ENCODE peak calls at places on chromosomes 12 and 14, in five cellular contexts. W is neuronal stem cell; N is CD4-positive, alpha-beta memory T cell; Y is tibial nerve; E is ovary. A is an unnamed sample.

GRCh38 chr12:6927379-6927991 is at the start of gene ATN1:
- DNase-seq in W (peak; percentile 63), N (peak; percentile 56), Y (peak; percentile 78), E (peak; percentile 96), A (no peak)

GRCh38 chr12:64083285-64084210 is 138.5 kb downstream of the KICS2 start:
- DNase-seq in W (no peak), N (no peak), Y (peak; percentile 89), E (peak; percentile 90), A (no peak)

GRCh38 chr12:96408993-96409392 is 8.8 kb upstream of the CDK17 start:
- DNase-seq in W (no peak), N (no peak), Y (no peak), E (no peak), A (no peak)

GRCh38 chr12:122064034-122064777 is 14.3 kb upstream of the MLXIP start:
- DNase-seq in W (peak; percentile 65), N (no peak), Y (peak; percentile 53), E (peak; percentile 92), A (peak; percentile 87)

GRCh38 chr12:131833896-131834641 is 5.9 kb downstream of the MMP17 start:
- DNase-seq in W (no peak), N (no peak), Y (no peak), E (no peak), A (no peak)

GRCh38 chr14:55281316-55281839 is 10.2 kb downstream of the FBXO34 start:
- DNase-seq in W (no peak), N (no peak), Y (no peak), E (no peak), A (no peak)

GRCh38 chr12:57046947-57047890 is 2.7 kb downstream of the MYO1A start:
- DNase-seq in W (no peak), N (peak; percentile 35), Y (no peak), E (no peak), A (no peak)

GRCh38 chr12:19437996-19438395 is 1.3 kb upstream of the AEBP2 start:
- DNase-seq in W (no peak), N (no peak), Y (no peak), E (no peak), A (no peak)

GRCh38 chr12:124279315-124279714 is 15.6 kb upstream of the RFLNA start:
- DNase-seq in W (no peak), N (no peak), Y (no peak), E (no peak), A (no peak)

GRCh38 chr12:39846304-39846703 is 226.7 kb upstream of the ABCD2 start:
- DNase-seq in W (no peak), N (no peak), Y (no peak), E (no peak), A (no peak)

GRCh38 chr14:106551265-106551664 is 1024.9 kb downstream of the TMEM121 start:
- DNase-seq in W (no peak), N (no peak), Y (no peak), E (no peak), A (no peak)

GRCh38 chr14:86012391-86012790 is 482.4 kb downstream of the FLRT2 start:
- DNase-seq in W (no peak), N (no peak), Y (no peak), E (no peak), A (no peak)

GRCh38 chr12:72499244-72499643 is 227.1 kb downstream of the TRHDE start:
- DNase-seq in W (no peak), N (no peak), Y (no peak), E (no peak), A (no peak)

GRCh38 chr12:121804417-121805111 is 755 bp downstream of the SETD1B start:
- DNase-seq in W (no peak), N (peak; percentile 54), Y (peak; percentile 33), E (no peak), A (no peak)

GRCh38 chr12:28604240-28604639 is 414.0 kb downstream of the CCDC91 start:
- DNase-seq in W (no peak), N (no peak), Y (no peak), E (no peak), A (no peak)

GRCh38 chr14:63770187-63770807 is 42.4 kb upstream of the SGPP1 start:
- DNase-seq in W (no peak), N (peak; percentile 60), Y (peak; percentile 76), E (peak; percentile 29), A (no peak)

GRCh38 chr12:89817501-89818226 is 109.0 kb upstream of the ATP2B1 start:
- DNase-seq in W (no peak), N (no peak), Y (no peak), E (no peak), A (no peak)

GRCh38 chr12:54692353-54692752 is 44.2 kb upstream of the DCD start:
- DNase-seq in W (no peak), N (no peak), Y (no peak), E (no peak), A (no peak)

GRCh38 chr12:52195065-52195730 is 3.4 kb upstream of the KRT80 start:
- DNase-seq in W (no peak), N (no peak), Y (no peak), E (no peak), A (no peak)

GRCh38 chr12:106973545-106973944 is 13.4 kb downstream of the MTERF2 start:
- DNase-seq in W (no peak), N (no peak), Y (no peak), E (no peak), A (no peak)

GRCh38 chr12:53983580-53984572 is 1.1 kb upstream of the HOXC10 start:
- DNase-seq in W (no peak), N (no peak), Y (no peak), E (no peak), A (no peak)

GRCh38 chr14:35883677-35884293 is 57.6 kb downstream of the BRMS1L start:
- DNase-seq in W (no peak), N (peak; percentile 6), Y (peak; percentile 34), E (no peak), A (no peak)

GRCh38 chr12:19428261-19428660 is 11.0 kb upstream of the AEBP2 start:
- DNase-seq in W (no peak), N (no peak), Y (no peak), E (no peak), A (no peak)

DNA sequence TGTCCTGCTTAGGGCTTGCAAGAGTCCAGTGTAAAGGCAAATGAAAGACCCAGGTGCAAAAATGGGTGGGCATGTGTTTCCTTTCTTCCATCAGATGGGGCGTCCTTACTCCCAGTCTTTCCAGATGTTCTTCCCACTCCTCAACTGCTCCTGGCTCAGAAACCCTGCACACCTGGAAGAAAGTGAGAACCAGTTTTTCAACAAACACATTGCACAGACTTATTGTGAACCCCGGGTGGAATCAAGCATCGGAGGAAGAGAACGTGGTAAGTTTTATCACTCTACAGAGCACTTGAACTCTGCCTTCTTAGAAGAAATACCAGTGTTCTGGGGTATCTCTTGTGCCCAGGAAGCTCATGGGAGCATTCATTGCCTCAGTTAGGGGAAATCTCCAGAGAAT is 93.3 kb downstream of the TMX1 start:
- DNase-seq in W (no peak), N (no peak), Y (no peak), E (no peak), A (no peak)
- H3K27ac ChIP-seq in W (no peak overlapping the region), N (no peak overlapping the region), Y (no peak overlapping the region), E (no peak overlapping the region), A (no peak overlapping the region)

DNA sequence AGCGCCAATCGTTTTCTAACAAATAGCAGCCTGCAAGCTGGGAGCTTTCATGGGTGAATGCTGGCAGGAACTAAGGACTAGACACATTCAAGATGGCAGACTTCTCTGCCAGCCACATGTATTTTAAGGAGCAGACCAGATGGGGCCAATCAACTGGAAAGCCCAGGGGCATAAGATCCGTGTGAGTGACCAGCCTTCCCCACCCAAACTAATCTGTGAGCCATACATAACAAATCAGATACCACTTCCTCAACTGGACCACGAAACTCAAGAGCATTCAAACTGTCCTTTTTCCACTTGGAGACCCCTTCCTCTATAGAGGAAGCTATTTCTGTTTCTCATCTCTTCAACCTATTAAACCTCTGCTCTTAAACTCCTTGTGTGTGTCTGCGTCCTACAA is 9.7 kb downstream of the TCL1B start:
- DNase-seq in W (no peak), N (no peak), Y (no peak), E (no peak), A (no peak)
- H3K27me3 ChIP-seq in W (peaks cover 6% of the 10 kb centered on the region), N (no peaks in the 10 kb centered on the region), Y (no peaks in the 10 kb centered on the region), E (no peaks in the 10 kb centered on the region), A (no peaks in the 10 kb centered on the region)

DNA sequence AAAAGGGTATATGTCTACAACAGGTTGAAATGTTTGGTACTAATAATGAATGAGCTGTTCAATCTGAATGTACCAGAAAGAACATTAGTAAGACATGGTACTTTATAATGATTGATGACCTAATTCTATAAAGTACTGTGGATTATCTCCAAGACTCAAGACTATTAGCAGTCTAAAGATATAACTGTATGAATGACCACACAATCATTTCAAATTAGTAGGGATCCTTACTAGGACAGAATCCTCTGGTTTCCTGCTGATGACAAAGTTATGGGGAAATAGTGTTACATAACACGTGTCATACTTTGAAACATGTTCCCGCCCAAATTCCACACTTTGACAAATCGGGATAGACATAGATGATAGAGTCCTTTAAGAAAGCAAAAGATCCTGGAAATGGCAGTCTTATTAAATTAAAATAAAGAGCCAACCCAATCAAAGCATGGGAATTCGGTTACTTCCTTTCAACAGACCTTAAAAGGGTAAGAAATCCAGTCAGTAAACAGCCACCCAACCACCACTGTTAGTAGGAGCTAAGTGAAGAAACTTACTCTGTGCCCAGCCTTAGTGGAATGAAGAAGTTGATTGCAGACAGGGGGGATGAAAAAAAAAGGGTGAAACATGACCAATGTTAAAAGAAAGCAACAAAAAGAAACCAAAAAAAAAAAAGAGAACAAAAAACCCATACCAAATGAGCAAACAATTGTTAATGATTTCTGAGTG is 2.8 kb downstream of the VPS29 start:
- DNase-seq in W (no peak), N (no peak), Y (no peak), E (no peak), A (no peak)
- H3K27ac ChIP-seq in W (no peak overlapping the region), N (no peak overlapping the region), Y (no peak overlapping the region), E (no peak overlapping the region), A (peak overlapping the region; percentile 4)

GRCh38 chr12:24933694-24934407 is 15.1 kb downstream of the BCAT1 start:
- DNase-seq in W (no peak), N (no peak), Y (no peak), E (no peak), A (no peak)

GRCh38 chr12:24928131-24928530 is 20.8 kb downstream of the BCAT1 start:
- DNase-seq in W (no peak), N (no peak), Y (no peak), E (no peak), A (no peak)

GRCh38 chr12:24931666-24932405 is 17.1 kb downstream of the BCAT1 start:
- DNase-seq in W (no peak), N (no peak), Y (no peak), E (no peak), A (no peak)

GRCh38 chr12:24929953-24930352 is 18.9 kb downstream of the BCAT1 start:
- DNase-seq in W (no peak), N (no peak), Y (no peak), E (no peak), A (no peak)
- H3K27me3 ChIP-seq in W (no peaks in the 10 kb centered on the region), N (no peaks in the 10 kb centered on the region), Y (no peaks in the 10 kb centered on the region), E (no peaks in the 10 kb centered on the region), A (no peaks in the 10 kb centered on the region)